ENCODE peak calls at places on chromosomes 1 and 21, in four cellular contexts. One of them, this sample, is unnamed.
A peak's percentile ranks its signal among the peaks of the same experiment; 100 is the strongest.

GRCh38 chr1:204480515-204480914 is 14.1 kb downstream of the PIK3C2B start:
- DNase-seq in H1: no peak
- DNase-seq in HepG2: no peak
- DNase-seq in HCT116: no peak
- DNase-seq in this sample: no peak

GRCh38 chr1:6581561-6582305 is 1.9 kb downstream of the ZBTB48 start:
- DNase-seq in HepG2: no peak
- DNase-seq in H1: no peak
- DNase-seq in HCT116: no peak
- DNase-seq in this sample: no peak

GRCh38 chr1:93997756-93998155 is 88.5 kb upstream of the GCLM start:
- DNase-seq in HCT116: no peak
- DNase-seq in HepG2: no peak
- DNase-seq in H1: no peak
- DNase-seq in this sample: no peak

GRCh38 chr1:72230746-72231145 is 51.6 kb downstream of the NEGR1 start:
- DNase-seq in HepG2: no peak
- DNase-seq in H1: no peak
- DNase-seq in HCT116: no peak
- DNase-seq in this sample: no peak

GRCh38 chr1:22687191-22687590 is 23.4 kb upstream of the EPHB2 start:
- DNase-seq in HCT116: no peak
- DNase-seq in H1: no peak
- DNase-seq in HepG2: no peak
- DNase-seq in this sample: no peak

GRCh38 chr1:183089025-183089639 is 65.9 kb downstream of the LAMC1 start:
- DNase-seq in HCT116: no peak
- DNase-seq in H1: no peak
- DNase-seq in HepG2: peak; percentile 98
- DNase-seq in this sample: no peak

GRCh38 chr21:15010645-15011044 is 54.2 kb downstream of the NRIP1 start:
- DNase-seq in HCT116: no peak
- DNase-seq in H1: no peak
- DNase-seq in HepG2: no peak
- DNase-seq in this sample: no peak

GRCh38 chr1:65493792-65494191 is 73.3 kb downstream of the LEPR start:
- DNase-seq in HCT116: no peak
- DNase-seq in HepG2: no peak
- DNase-seq in H1: no peak
- DNase-seq in this sample: no peak

GRCh38 chr21:39373634-39374033 is 24.7 kb upstream of the HMGN1 start:
- DNase-seq in HepG2: peak; percentile 62
- DNase-seq in H1: no peak
- DNase-seq in HCT116: no peak
- DNase-seq in this sample: peak; percentile 29

GRCh38 chr1:113452921-113453770 is 62.8 kb downstream of the MAGI3 start:
- DNase-seq in HepG2: peak; percentile 32
- DNase-seq in HCT116: peak; percentile 39
- DNase-seq in H1: no peak
- DNase-seq in this sample: peak; percentile 17

GRCh38 chr1:214317300-214317699 is 36.3 kb downstream of the SMYD2 start:
- DNase-seq in HepG2: peak; percentile 3
- DNase-seq in HCT116: no peak
- DNase-seq in H1: peak; percentile 58
- DNase-seq in this sample: no peak

GRCh38 chr1:20380616-20381035 is 90.0 kb downstream of the VWA5B1 start:
- DNase-seq in HepG2: no peak
- DNase-seq in H1: no peak
- DNase-seq in HCT116: peak; percentile 23
- DNase-seq in this sample: no peak

GRCh38 chr1:8137406-8138244 is 111.5 kb upstream of the ERRFI1 start:
- DNase-seq in HepG2: peak; percentile 68
- DNase-seq in HCT116: peak; percentile 58
- DNase-seq in H1: no peak
- DNase-seq in this sample: no peak

GRCh38 chr21:15015622-15016471 is 49.0 kb downstream of the NRIP1 start:
- DNase-seq in HCT116: no peak
- DNase-seq in H1: no peak
- DNase-seq in HepG2: no peak
- DNase-seq in this sample: no peak

GRCh38 chr1:246107516-246108277 is 399.4 kb downstream of the SMYD3 start:
- DNase-seq in HCT116: no peak
- DNase-seq in H1: no peak
- DNase-seq in HepG2: no peak
- DNase-seq in this sample: no peak

GRCh38 chr1:63575340-63575826 is 17.8 kb upstream of the PGM1 start:
- DNase-seq in HCT116: peak; percentile 16
- DNase-seq in H1: no peak
- DNase-seq in HepG2: no peak
- DNase-seq in this sample: peak; percentile 15

GRCh38 chr1:203342192-203342940 is 8.6 kb downstream of the FMOD start:
- DNase-seq in H1: peak; percentile 89
- DNase-seq in HepG2: peak; percentile 46
- DNase-seq in HCT116: peak; percentile 31
- DNase-seq in this sample: peak; percentile 87

GRCh38 chr21:32753818-32754610 is 17.5 kb downstream of the PAXBP1 start:
- DNase-seq in HepG2: no peak
- DNase-seq in H1: no peak
- DNase-seq in HCT116: no peak
- DNase-seq in this sample: no peak

GRCh38 chr1:26283871-26284596 is 4.1 kb downstream of the SH3BGRL3 start:
- DNase-seq in HepG2: no peak
- DNase-seq in HCT116: no peak
- DNase-seq in H1: no peak
- DNase-seq in this sample: no peak

GRCh38 chr21:42187976-42188653 is 30.8 kb upstream of the ABCG1 start:
- DNase-seq in HepG2: no peak
- DNase-seq in H1: no peak
- DNase-seq in HCT116: no peak
- DNase-seq in this sample: no peak

GRCh38 chr1:29243863-29244185 is 7.5 kb downstream of the PTPRU start:
- DNase-seq in HCT116: no peak
- DNase-seq in H1: no peak
- DNase-seq in HepG2: no peak
- DNase-seq in this sample: no peak

GRCh38 chr1:83883979-83884378 is 115.0 kb downstream of the TTLL7 start:
- DNase-seq in H1: no peak
- DNase-seq in HepG2: no peak
- DNase-seq in HCT116: no peak
- DNase-seq in this sample: no peak

GRCh38 chr1:235724716-235725115 is 75.1 kb upstream of the GNG4 start:
- DNase-seq in HepG2: no peak
- DNase-seq in H1: no peak
- DNase-seq in HCT116: no peak
- DNase-seq in this sample: no peak

GRCh38 chr21:44267655-44268142 is 6.0 kb upstream of the DNMT3L start:
- DNase-seq in H1: peak; percentile 66
- DNase-seq in HepG2: peak; percentile 35
- DNase-seq in HCT116: no peak
- DNase-seq in this sample: peak; percentile 58

GRCh38 chr1:237712808-237713207 is 177.9 kb downstream of the ZP4 start:
- DNase-seq in HepG2: no peak
- DNase-seq in HCT116: no peak
- DNase-seq in H1: no peak
- DNase-seq in this sample: no peak

GRCh38 chr1:237717121-237717520 is 173.6 kb downstream of the ZP4 start:
- DNase-seq in HCT116: no peak
- DNase-seq in H1: no peak
- DNase-seq in HepG2: no peak
- DNase-seq in this sample: no peak

GRCh38 chr1:237712082-237712481 is 178.6 kb downstream of the ZP4 start:
- DNase-seq in HCT116: no peak
- DNase-seq in HepG2: no peak
- DNase-seq in H1: no peak
- DNase-seq in this sample: no peak

GRCh38 chr1:237709355-237709754 is 181.4 kb downstream of the ZP4 start:
- DNase-seq in H1: no peak
- DNase-seq in HepG2: no peak
- DNase-seq in HCT116: no peak
- DNase-seq in this sample: no peak

DNA sequence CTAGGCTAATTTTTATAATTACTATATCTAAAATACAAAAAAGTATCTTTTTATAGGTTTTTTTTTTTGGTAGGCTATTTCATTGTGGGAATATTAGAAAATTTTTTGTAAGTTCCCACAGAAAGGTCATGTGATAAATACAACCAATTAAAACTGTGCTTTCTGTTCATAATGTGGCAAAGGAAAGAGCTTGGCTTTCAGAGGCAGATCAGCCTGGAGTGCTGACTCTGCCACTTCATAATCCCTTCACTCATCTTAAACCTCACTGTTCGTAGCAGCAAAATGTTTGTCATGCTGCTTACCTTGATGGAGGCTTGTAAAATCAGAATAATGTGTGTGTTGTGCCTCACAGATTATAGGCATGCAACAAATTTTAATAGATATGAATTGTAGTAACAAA is 176.8 kb downstream of the ZP4 start:
- DNase-seq in HCT116: no peak
- DNase-seq in HepG2: no peak
- DNase-seq in H1: no peak
- DNase-seq in this sample: no peak
- TF ChIP-seq FOSL1 in HCT116: no peak
- TF ChIP-seq FOSL1 in HepG2: no peak
- TF ChIP-seq FOSL1 in H1: no peak
- TF ChIP-seq FOSL1 in this sample: no peak

DNA sequence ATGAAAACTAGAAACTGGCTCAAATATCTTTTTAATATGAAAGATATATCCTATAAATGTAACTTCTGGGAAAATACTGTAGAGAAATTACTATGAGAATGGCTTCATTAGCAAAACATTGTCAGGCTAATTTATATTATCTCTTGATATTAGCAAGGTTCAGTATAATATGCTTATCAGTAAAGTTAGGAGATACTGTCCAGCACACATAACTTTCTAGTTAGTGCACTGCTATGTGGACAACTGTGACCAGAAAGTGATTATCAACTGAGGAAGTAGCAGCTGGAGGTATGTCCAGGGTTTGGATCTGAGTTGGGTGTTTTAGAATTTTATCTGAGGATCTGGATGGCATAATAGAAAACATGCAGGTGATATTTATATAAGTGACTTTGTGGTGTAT is 7.5 kb downstream of the LRRC8C start:
- DNase-seq in HepG2: no peak
- DNase-seq in HCT116: no peak
- DNase-seq in H1: no peak
- DNase-seq in this sample: no peak
- TF ChIP-seq FOSL1 in HepG2: no peak
- TF ChIP-seq FOSL1 in HCT116: no peak
- TF ChIP-seq FOSL1 in H1: no peak
- TF ChIP-seq FOSL1 in this sample: no peak

GRCh38 chr1:16211824-16212223 is 628 bp downstream of the ARHGEF19 start:
- DNase-seq in HepG2: no peak
- DNase-seq in H1: no peak
- DNase-seq in HCT116: no peak
- DNase-seq in this sample: no peak

GRCh38 chr1:16209132-16209846 is 3.2 kb downstream of the ARHGEF19 start:
- DNase-seq in HepG2: no peak
- DNase-seq in HCT116: no peak
- DNase-seq in H1: no peak
- DNase-seq in this sample: no peak

GRCh38 chr1:16208270-16208987 is 4.0 kb downstream of the ARHGEF19 start:
- DNase-seq in H1: no peak
- DNase-seq in HCT116: no peak
- DNase-seq in HepG2: no peak
- DNase-seq in this sample: peak; percentile 71

GRCh38 chr1:16210581-16210980 is 1.9 kb downstream of the ARHGEF19 start:
- DNase-seq in HepG2: no peak
- DNase-seq in H1: no peak
- DNase-seq in HCT116: no peak
- DNase-seq in this sample: no peak

GRCh38 chr1:16209847-16210407 is 2.5 kb downstream of the ARHGEF19 start:
- DNase-seq in H1: no peak
- DNase-seq in HCT116: no peak
- DNase-seq in HepG2: no peak
- DNase-seq in this sample: no peak
- TF ChIP-seq FOSL1 in H1: no peak
- TF ChIP-seq FOSL1 in HCT116: no peak
- TF ChIP-seq FOSL1 in HepG2: no peak
- TF ChIP-seq FOSL1 in this sample: no peak

GRCh38 chr1:161787355-161787754 is 21.2 kb downstream of the ATF6 start:
- DNase-seq in H1: no peak
- DNase-seq in HepG2: no peak
- DNase-seq in HCT116: no peak
- DNase-seq in this sample: no peak

GRCh38 chr1:161792740-161793139 is 26.6 kb downstream of the ATF6 start:
- DNase-seq in H1: no peak
- DNase-seq in HCT116: peak; percentile 49
- DNase-seq in HepG2: peak; percentile 59
- DNase-seq in this sample: peak; percentile 48

GRCh38 chr1:161791889-161792655 is 26.0 kb downstream of the ATF6 start:
- DNase-seq in HCT116: no peak
- DNase-seq in H1: no peak
- DNase-seq in HepG2: no peak
- DNase-seq in this sample: no peak

GRCh38 chr1:161784963-161785362 is 18.8 kb downstream of the ATF6 start:
- DNase-seq in HCT116: no peak
- DNase-seq in H1: no peak
- DNase-seq in HepG2: no peak
- DNase-seq in this sample: no peak

GRCh38 chr1:161790587-161791317 is 24.6 kb downstream of the ATF6 start:
- DNase-seq in H1: no peak
- DNase-seq in HepG2: no peak
- DNase-seq in HCT116: no peak
- DNase-seq in this sample: no peak
- TF ChIP-seq FOSL1 in H1: no peak
- TF ChIP-seq FOSL1 in HepG2: no peak
- TF ChIP-seq FOSL1 in HCT116: no peak
- TF ChIP-seq FOSL1 in this sample: no peak

GRCh38 chr1:15951341-15952153 is 24.4 kb downstream of the ZBTB17 start:
- DNase-seq in H1: peak; percentile 57
- DNase-seq in HCT116: no peak
- DNase-seq in HepG2: no peak
- DNase-seq in this sample: peak; percentile 70
- TF ChIP-seq FOSL1 in H1: no peak
- TF ChIP-seq FOSL1 in HCT116: no peak
- TF ChIP-seq FOSL1 in HepG2: no peak
- TF ChIP-seq FOSL1 in this sample: no peak